ENCODE peak calls at places on chromosomes 7 and 10, in eight cellular contexts. J is adrenal gland; N is psoas muscle; E is brain microvascular endothelial cell; P is endodermal cell; Q is hepatocyte; M is naive thymus-derived CD4-positive, alpha-beta T cell; G is HCT116. H is an unnamed sample.

GRCh38 chr10:132172091-132173066 is 14.4 kb upstream of the DPYSL4 start:
- DNase-seq in E (no peak), N (peak; percentile 2), P (no peak), J (no peak), M (no peak), Q (no peak), G (no peak), H (no peak)

GRCh38 chr7:140526901-140527664 is 47.8 kb upstream of the MKRN1 start:
- DNase-seq in N (no peak), Q (no peak), P (no peak), M (no peak), J (no peak), G (no peak), E (no peak), H (no peak)

GRCh38 chr7:149559711-149560110 is 62.1 kb upstream of the ZNF746 start:
- DNase-seq in J (no peak), Q (no peak), N (no peak), G (no peak), E (peak; percentile 14), P (no peak), M (no peak), H (peak; percentile 24)

GRCh38 chr10:6347391-6347951 is 144.7 kb downstream of the PFKFB3 start:
- DNase-seq in G (no peak), Q (no peak), N (no peak), M (no peak), E (no peak), P (peak; percentile 58), J (peak; percentile 74), H (no peak)

GRCh38 chr10:49106451-49106850 is 8.9 kb downstream of the VSTM4 start:
- DNase-seq in G (no peak), Q (no peak), M (no peak), E (no peak), J (peak; percentile 86), P (no peak), N (no peak), H (no peak)

GRCh38 chr10:82496114-82496513 is 621.1 kb downstream of the NRG3 start:
- DNase-seq in M (no peak), N (no peak), G (no peak), E (no peak), Q (no peak), P (no peak), J (no peak), H (no peak)

GRCh38 chr7:155509725-155510551 is 36.4 kb downstream of the CNPY1 start:
- DNase-seq in M (no peak), E (no peak), G (no peak), P (peak; percentile 89), N (no peak), J (no peak), Q (no peak), H (no peak)

GRCh38 chr10:49649936-49650723 is 29.3 kb upstream of the C10orf53 start:
- DNase-seq in M (no peak), N (no peak), G (no peak), E (no peak), Q (no peak), J (peak; percentile 24), P (peak; percentile 23), H (no peak)

GRCh38 chr7:120857558-120858298 is at the start of gene TSPAN12:
- DNase-seq in N (peak; percentile 82), E (peak; percentile 63), J (peak; percentile 88), P (peak; percentile 95), Q (peak; percentile 91), G (peak; percentile 73), M (peak; percentile 13), H (no peak)

GRCh38 chr10:3433131-3433530 is 260.5 kb upstream of the PITRM1 start:
- DNase-seq in P (no peak), Q (no peak), N (no peak), J (no peak), M (no peak), E (no peak), G (no peak), H (no peak)

GRCh38 chr10:44467090-44467489 is 82.2 kb upstream of the CXCL12 start:
- DNase-seq in G (no peak), E (no peak), J (no peak), Q (no peak), M (no peak), N (no peak), P (no peak), H (no peak)

GRCh38 chr7:92753614-92754013 is 82.8 kb downstream of the CDK6 start:
- DNase-seq in M (no peak), E (no peak), N (no peak), G (no peak), J (no peak), Q (no peak), P (no peak), H (peak; percentile 80)

GRCh38 chr7:99312316-99313203 is 13.1 kb upstream of the ARPC1A start:
- DNase-seq in P (peak; percentile 92), G (peak; percentile 32), N (peak; percentile 60), M (peak; percentile 61), E (peak; percentile 50), Q (peak; percentile 83), J (peak; percentile 91), H (peak; percentile 16)

GRCh38 chr7:43692582-43693373 is 36.5 kb downstream of the COA1 start:
- DNase-seq in G (no peak), J (no peak), M (no peak), P (no peak), E (no peak), Q (no peak), N (no peak), H (no peak)

GRCh38 chr10:53434413-53434812 is 661.8 kb upstream of the MBL2 start:
- DNase-seq in G (no peak), J (no peak), M (no peak), P (no peak), Q (no peak), E (no peak), N (no peak), H (no peak)

GRCh38 chr7:23343806-23344500 is 44.8 kb downstream of the MALSU1 start:
- DNase-seq in E (no peak), Q (no peak), N (no peak), P (no peak), G (no peak), J (no peak), M (no peak), H (no peak)
- H3K27ac ChIP-seq in E (no peak overlapping the region), Q (no peak overlapping the region), N (no peak overlapping the region), P (no peak overlapping the region), G (no peak overlapping the region), J (no peak overlapping the region), M (no peak overlapping the region), H (no peak overlapping the region)

DNA sequence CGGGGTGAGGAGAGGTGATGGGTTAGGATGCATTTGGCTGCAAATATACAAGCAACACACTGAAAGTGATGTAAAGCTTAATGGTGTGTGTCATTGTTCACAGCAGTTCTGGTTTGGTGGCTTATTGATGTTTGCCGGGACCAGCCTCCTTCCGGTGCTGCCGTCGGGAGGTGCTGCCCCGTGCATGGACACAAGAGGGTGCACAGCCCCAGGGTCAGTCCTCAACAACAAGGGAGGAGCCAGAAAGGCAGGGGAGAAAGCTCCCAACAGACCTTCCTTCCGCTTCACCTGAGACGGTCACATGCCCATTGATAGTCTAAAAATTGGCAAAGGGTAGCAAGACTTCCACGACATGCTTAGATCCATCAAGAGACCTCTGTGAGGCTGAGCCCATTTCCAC is 9.5 kb downstream of the RNF32 start:
- DNase-seq in J (no peak), N (no peak), P (peak; percentile 80), Q (peak; percentile 65), G (peak; percentile 33), E (no peak), M (no peak), H (no peak)
- H3K27ac ChIP-seq in J (no peak overlapping the region), N (no peak overlapping the region), P (no peak overlapping the region), Q (peak overlapping the region; percentile 60), G (no peak overlapping the region), E (no peak overlapping the region), M (no peak overlapping the region), H (no peak overlapping the region)

GRCh38 chr10:78911533-78912340 is 157.0 kb upstream of the ZMIZ1 start:
- DNase-seq in Q (no peak), M (no peak), N (no peak), J (peak; percentile 81), G (no peak), E (no peak), P (no peak), H (no peak)

GRCh38 chr10:78913219-78914059 is 155.3 kb upstream of the ZMIZ1 start:
- DNase-seq in N (no peak), Q (no peak), P (no peak), G (no peak), J (no peak), E (no peak), M (no peak), H (no peak)

GRCh38 chr10:78910886-78911285 is 157.9 kb upstream of the ZMIZ1 start:
- DNase-seq in E (no peak), P (no peak), Q (no peak), M (no peak), G (no peak), N (no peak), J (no peak), H (no peak)

GRCh38 chr10:78914060-78914378 is 154.7 kb upstream of the ZMIZ1 start:
- DNase-seq in G (no peak), J (no peak), N (no peak), E (no peak), M (no peak), Q (no peak), P (no peak), H (no peak)

DNA sequence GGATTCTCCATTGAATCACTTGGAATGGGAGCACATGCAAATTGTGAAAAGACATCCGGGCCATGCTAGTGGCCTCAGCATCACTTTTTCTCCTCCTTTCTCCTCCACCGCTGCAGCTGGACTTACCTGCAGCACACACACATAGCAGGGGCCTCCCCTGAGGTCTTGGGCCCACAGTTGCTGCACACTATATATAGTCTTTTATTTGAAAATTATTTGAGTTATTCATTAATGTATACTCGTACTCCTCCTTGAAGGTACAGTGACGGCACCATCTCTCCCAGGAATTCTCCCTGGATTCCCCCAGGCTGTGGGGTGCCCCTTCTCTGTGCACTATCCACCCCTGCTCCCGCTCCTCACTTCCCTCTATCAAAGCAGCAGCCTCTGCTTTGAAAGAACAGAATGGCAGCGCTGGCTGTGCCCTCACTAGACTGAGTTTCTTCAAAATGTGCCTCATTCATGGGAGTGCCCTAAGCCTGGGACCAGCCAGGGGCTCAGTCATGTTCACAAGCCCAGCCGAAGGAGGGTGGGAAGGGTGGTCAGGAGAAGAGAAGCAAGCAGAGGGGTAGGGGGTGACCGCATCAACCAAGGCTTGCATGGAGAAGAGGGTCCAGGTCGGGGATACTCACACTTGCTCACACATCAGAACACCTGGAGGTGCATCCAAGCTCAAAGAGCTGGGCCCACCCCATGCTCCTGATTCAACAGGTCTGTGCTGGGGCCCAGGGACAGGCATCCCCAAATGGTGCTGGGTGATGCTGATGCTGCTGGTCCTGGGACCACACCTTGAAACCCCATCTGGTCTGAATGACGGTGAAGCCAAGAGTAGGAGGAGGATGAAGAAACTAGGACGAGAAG is 156.2 kb upstream of the ZMIZ1 start:
- DNase-seq in J (no peak), Q (no peak), M (no peak), P (no peak), E (no peak), N (no peak), G (no peak), H (no peak)
- H3K27ac ChIP-seq in J (no peak overlapping the region), Q (no peak overlapping the region), M (no peak overlapping the region), P (peak overlapping the region; percentile 98), E (no peak overlapping the region), N (no peak overlapping the region), G (no peak overlapping the region), H (no peak overlapping the region)

DNA sequence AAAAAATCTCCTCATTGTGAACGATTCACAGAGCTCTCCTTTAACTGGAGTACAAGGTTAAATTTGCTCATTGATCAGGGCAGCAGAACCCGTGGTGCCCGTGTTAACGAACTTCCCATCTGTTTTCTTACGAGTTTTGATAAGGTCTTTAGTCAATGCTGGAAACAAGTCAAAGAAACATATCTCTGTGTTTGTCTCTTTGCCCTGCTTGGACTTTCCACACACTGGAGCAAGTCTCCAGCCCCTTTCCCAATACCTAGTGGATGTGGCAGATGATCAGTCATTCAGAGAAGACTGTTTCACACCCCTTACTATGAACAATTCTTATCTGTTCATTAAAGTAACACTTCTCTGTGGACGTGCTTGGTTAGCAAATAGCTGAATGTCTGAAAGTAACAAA is 121.3 kb downstream of the ARID5B start:
- DNase-seq in Q (no peak), M (no peak), N (no peak), P (no peak), G (no peak), E (no peak), J (no peak), H (no peak)
- H3K27ac ChIP-seq in Q (peak overlapping the region; percentile 75), M (no peak overlapping the region), N (no peak overlapping the region), P (no peak overlapping the region), G (no peak overlapping the region), E (no peak overlapping the region), J (no peak overlapping the region), H (no peak overlapping the region)

H was measured in epithelial cell of prostate.